ENCODE peak calls at places on chromosomes 3 and 15, in six cellular contexts. E is mesendoderm, B is neuronal stem cell, X is mesenchymal stem cell, L is H1, I is trophoblast cell. W is an unnamed sample.

GRCh38 chr15:27638950-27639349 is 460.2 kb downstream of the OCA2 start:
- DNase-seq in E (peak), B (no peak), X (no peak), L (no peak), I (no peak), W (no peak)

GRCh38 chr3:134326126-134326525 is 48.1 kb downstream of the AMOTL2 start:
- DNase-seq in E (peak), B (no peak), X (no peak), L (no peak), I (no peak), W (no peak)

GRCh38 chr3:67569324-67569723 is 85.1 kb downstream of the SUCLG2 start:
- DNase-seq in E (no peak), B (no peak), X (no peak), L (no peak), I (no peak), W (no peak)

GRCh38 chr3:186247821-186248814 is 113.9 kb downstream of the DGKG start:
- DNase-seq in E (no peak), B (no peak), X (no peak), L (no peak), I (no peak), W (peak)

GRCh38 chr15:43505723-43506122 is 11.7 kb upstream of the MAP1A start:
- DNase-seq in E (no peak), B (no peak), X (peak), L (no peak), I (no peak), W (peak)

GRCh38 chr15:52124270-52124878 is 11.8 kb upstream of the BCL2L10 start:
- DNase-seq in E (peak), B (no peak), X (peak), L (no peak), I (no peak), W (peak)

GRCh38 chr3:50165388-50166308 is 10.5 kb downstream of the SEMA3F start:
- DNase-seq in E (peak), B (no peak), X (no peak), L (no peak), I (peak), W (peak)

GRCh38 chr15:88803241-88803919 is at the start of gene ACAN:
- DNase-seq in E (peak), B (peak), X (no peak), L (peak), I (no peak), W (no peak)

GRCh38 chr3:127748754-127749327 is 73.5 kb downstream of the MGLL start:
- DNase-seq in E (no peak), B (no peak), X (no peak), L (no peak), I (no peak), W (no peak)

GRCh38 chr15:87634361-87634760 is 622.2 kb downstream of the NTRK3 start:
- DNase-seq in E (no peak), B (no peak), X (no peak), L (no peak), I (no peak), W (no peak)

GRCh38 chr15:78934063-78935023 is 10.5 kb downstream of the CTSH start:
- DNase-seq in E (no peak), B (no peak), X (no peak), L (no peak), I (no peak), W (no peak)

GRCh38 chr15:76418352-76419140 is 82.0 kb downstream of the ISL2 start:
- DNase-seq in E (no peak), B (no peak), X (no peak), L (no peak), I (peak), W (no peak)

GRCh38 chr3:23487015-23487414 is 283.9 kb downstream of the UBE2E2 start:
- DNase-seq in E (no peak), B (no peak), X (no peak), L (no peak), I (no peak), W (no peak)

GRCh38 chr3:49930241-49930690 is 655 bp upstream of the MON1A start:
- DNase-seq in E (peak), B (no peak), X (no peak), L (no peak), I (no peak), W (no peak)

GRCh38 chr3:31291818-31292217 is 240.9 kb upstream of the STT3B start:
- DNase-seq in E (no peak), B (no peak), X (no peak), L (no peak), I (no peak), W (no peak)

GRCh38 chr15:45146405-45146804 is 16.6 kb downstream of the DUOX1 start:
- DNase-seq in E (no peak), B (no peak), X (no peak), L (no peak), I (peak), W (no peak)

GRCh38 chr15:86591994-86592746 is 512.5 kb downstream of the AGBL1 start:
- DNase-seq in E (no peak), B (no peak), X (no peak), L (no peak), I (no peak), W (no peak)

GRCh38 chr3:46660003-46660402 is 33.5 kb downstream of the ALS2CL start:
- DNase-seq in E (no peak), B (no peak), X (no peak), L (peak), I (no peak), W (no peak)

GRCh38 chr3:146218880-146219866 is 31.7 kb downstream of the PLSCR4 start:
- DNase-seq in E (no peak), B (no peak), X (peak), L (no peak), I (peak), W (peak)

GRCh38 chr3:53274938-53275666 is 19.3 kb upstream of the TKT start:
- DNase-seq in E (peak), B (no peak), X (no peak), L (no peak), I (no peak), W (no peak)

GRCh38 chr15:70093070-70093469 is 4.6 kb downstream of the TLE3 start:
- DNase-seq in E (peak), B (no peak), X (peak), L (no peak), I (no peak), W (no peak)

GRCh38 chr15:77519540-77519939 is 98.9 kb downstream of the HMG20A start:
- DNase-seq in E (no peak), B (no peak), X (peak), L (no peak), I (no peak), W (peak)

GRCh38 chr15:70260580-70260979 is 162.9 kb upstream of the TLE3 start:
- DNase-seq in E (no peak), B (no peak), X (no peak), L (no peak), I (no peak), W (no peak)

GRCh38 chr15:38624248-38625214 is 59.9 kb upstream of the RASGRP1 start:
- DNase-seq in E (no peak), B (no peak), X (no peak), L (no peak), I (no peak), W (no peak)

GRCh38 chr3:15044311-15044710 is 20.8 kb downstream of the MRPS25 start:
- DNase-seq in E (no peak), B (no peak), X (no peak), L (no peak), I (no peak), W (no peak)

GRCh38 chr3:9739181-9739580 is 7.6 kb downstream of the BRPF1 start:
- DNase-seq in E (no peak), B (no peak), X (no peak), L (no peak), I (no peak), W (no peak)

GRCh38 chr15:40894689-40895308 is 549 bp downstream of the VPS18 start:
- DNase-seq in E (peak), B (peak), X (peak), L (peak), I (peak), W (peak)

GRCh38 chr3:148408667-148409066 is 289.0 kb upstream of the AGTR1 start:
- DNase-seq in E (peak), B (no peak), X (no peak), L (no peak), I (no peak), W (no peak)

GRCh38 chr3:117688583-117688982 is 979.0 kb downstream of the TUSC7 start:
- DNase-seq in E (no peak), B (no peak), X (no peak), L (no peak), I (no peak), W (no peak)

GRCh38 chr15:60576515-60576914 is 97.6 kb upstream of the ICE2 start:
- DNase-seq in E (no peak), B (no peak), X (no peak), L (no peak), I (no peak), W (no peak)

GRCh38 chr15:50355980-50356379 is 982 bp upstream of the GABPB1 start:
- DNase-seq in E (no peak), B (no peak), X (no peak), L (no peak), I (no peak), W (no peak)

GRCh38 chr3:21785765-21786453 is 34.9 kb upstream of the ZNF385D start:
- DNase-seq in E (no peak), B (no peak), X (no peak), L (no peak), I (no peak), W (no peak)
- H2BK120ac ChIP-seq in E (no peak), B (no peak), X (no peak), L (no peak), I (no peak), W (no peak)

DNA sequence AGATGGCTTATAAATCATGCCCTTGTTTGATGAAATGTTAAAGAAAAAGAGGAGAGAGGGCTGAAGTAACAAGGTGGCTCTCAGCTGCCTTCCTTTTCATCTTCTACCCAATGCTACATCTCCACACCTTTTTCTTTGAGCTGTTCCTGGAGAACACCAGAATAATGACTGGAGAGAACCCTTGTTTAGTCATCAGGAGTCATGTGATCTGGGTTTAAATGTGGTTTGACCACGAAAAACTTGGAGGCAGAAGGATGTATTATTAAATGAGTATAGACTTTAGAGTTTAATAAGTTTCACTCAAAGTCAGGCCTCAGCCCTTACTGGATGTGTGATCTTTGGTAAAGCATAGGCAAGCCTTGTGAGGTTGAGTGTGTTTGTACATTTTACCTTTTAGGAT is 230.3 kb upstream of the TBL1XR1 start:
- DNase-seq in E (no peak), B (no peak), X (peak), L (no peak), I (no peak), W (peak)
- H3K4me3 ChIP-seq in E (no peak), B (no peak), X (no peak), L (no peak), I (no peak), W (no peak)

DNA sequence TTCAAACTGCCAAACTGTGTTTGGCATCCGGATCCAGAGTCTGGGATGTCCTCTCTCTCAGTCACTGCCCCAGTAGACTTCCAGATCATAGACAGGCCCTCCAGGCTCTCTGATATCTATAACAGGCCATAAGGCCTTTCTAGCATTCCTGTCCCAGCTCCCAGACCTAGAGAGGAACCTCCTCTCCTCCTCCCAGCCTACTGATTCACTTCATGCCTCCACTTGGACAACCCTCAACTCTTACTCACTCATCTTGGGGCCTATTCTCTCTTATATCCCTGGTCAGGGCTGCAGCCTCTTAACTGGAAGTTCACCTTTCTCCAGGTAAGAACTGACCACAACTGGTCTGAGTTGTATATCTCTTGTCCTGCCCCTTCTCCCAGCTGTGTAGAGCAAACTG is 253.7 kb upstream of the TRIM42 start:
- DNase-seq in E (no peak), B (no peak), X (no peak), L (no peak), I (no peak), W (no peak)
- H2BK120ac ChIP-seq in E (no peak), B (no peak), X (no peak), L (peak), I (peak), W (peak)

GRCh38 chr3:141305436-141305835 is 62.9 kb upstream of the ZBTB38 start:
- DNase-seq in E (no peak), B (no peak), X (peak), L (no peak), I (no peak), W (peak)

GRCh38 chr3:141307351-141308059 is 60.8 kb upstream of the ZBTB38 start:
- DNase-seq in E (no peak), B (no peak), X (no peak), L (no peak), I (no peak), W (no peak)

GRCh38 chr3:141306276-141306675 is 62.0 kb upstream of the ZBTB38 start:
- DNase-seq in E (no peak), B (no peak), X (no peak), L (no peak), I (no peak), W (peak)

GRCh38 chr3:141308588-141309218 is 59.6 kb upstream of the ZBTB38 start:
- DNase-seq in E (peak), B (peak), X (peak), L (peak), I (peak), W (peak)

DNA sequence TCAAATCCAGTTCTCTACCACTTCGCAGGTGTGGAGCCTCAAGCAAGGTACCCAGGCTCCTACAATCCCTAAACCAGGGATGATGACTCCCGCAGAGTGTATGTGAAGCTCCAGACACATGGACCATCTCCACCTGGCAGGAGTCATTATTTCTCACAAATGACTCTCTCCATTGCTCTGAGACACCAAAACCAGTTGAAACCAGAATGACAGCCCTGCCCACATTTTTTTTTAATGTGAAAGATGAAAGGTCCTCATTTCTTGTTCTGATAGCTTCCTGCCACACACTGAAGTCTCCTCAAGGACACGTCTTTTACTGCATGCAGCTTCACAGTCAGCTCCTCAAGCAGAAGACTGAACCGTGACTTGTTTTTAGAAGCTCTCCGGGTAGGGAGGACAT is 61.4 kb upstream of the ZBTB38 start:
- DNase-seq in E (no peak), B (no peak), X (no peak), L (no peak), I (no peak), W (no peak)
- H3K4me3 ChIP-seq in E (no peak), B (no peak), X (no peak), L (no peak), I (no peak), W (no peak)

GRCh38 chr3:149657458-149657795 is 398 bp downstream of the WWTR1 start:
- DNase-seq in E (peak), B (no peak), X (peak), L (no peak), I (peak), W (peak)
- H2BK120ac ChIP-seq in E (no peak), B (no peak), X (peak), L (no peak), I (peak), W (peak)

DNA sequence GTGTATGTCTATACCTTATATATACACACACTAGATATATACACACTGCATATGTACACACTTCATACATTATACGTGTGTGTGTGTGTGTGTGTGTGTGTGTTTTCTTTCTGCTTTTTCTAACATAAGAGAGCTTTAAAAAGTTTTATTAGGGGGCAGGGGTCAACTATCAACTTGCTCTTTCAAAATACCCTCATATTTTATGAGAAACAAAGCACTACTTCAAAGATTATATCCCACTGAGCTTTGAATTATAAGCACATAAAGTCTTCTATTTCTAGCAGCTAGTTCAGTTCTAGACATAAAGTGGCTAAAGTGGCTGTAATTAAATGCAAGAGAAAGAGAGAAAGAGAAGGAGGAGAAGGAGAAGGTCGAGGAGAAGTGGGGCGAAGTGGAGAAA is 1361.3 kb downstream of the ZPLD1 start:
- DNase-seq in E (no peak), B (no peak), X (no peak), L (no peak), I (no peak), W (no peak)
- H3K4me3 ChIP-seq in E (no peak), B (no peak), X (no peak), L (no peak), I (no peak), W (no peak)

DNA sequence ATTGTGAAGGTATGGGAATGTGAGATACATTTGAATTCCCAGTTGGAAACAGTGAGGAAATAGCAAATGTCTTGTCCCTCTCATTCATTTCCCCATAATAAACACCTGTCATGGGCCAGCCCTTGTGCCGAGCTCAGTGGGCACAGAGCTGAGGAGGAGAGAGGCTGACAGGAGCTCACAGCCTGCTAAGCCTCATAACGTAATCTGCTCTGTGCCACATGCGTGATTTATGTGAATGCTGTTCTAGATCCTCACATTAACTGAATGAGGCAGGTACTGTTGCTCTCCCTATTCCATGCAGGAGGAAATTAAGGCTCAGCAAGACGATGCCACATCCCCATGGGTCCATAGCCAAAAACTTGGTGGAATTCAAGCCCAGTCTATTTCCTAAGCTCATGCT is 35.2 kb upstream of the RHO start:
- DNase-seq in E (no peak), B (no peak), X (no peak), L (no peak), I (no peak), W (no peak)
- H2BK120ac ChIP-seq in E (no peak), B (no peak), X (no peak), L (no peak), I (peak), W (peak)

DNA sequence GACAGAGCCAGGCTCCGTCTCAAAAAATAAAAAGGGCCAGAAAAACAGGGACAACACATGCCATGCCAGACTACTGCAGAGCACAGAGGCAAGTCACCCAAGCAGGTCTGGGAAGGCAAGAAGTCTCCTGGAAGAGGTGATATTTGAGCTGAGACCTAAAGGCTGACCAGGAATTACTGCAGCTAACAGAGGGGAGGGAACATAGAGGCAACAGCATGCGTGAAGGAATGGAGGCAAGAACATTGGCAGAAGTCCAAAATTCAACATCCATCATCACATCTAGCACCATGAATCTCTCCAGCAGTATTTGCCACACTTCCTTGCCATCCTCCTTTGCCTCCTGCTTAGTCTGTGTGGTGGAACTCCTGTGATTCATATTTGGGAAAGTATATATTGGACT is 916 bp upstream of the TSEN2 start:
- DNase-seq in E (no peak), B (no peak), X (peak), L (no peak), I (no peak), W (peak)
- H3K4me3 ChIP-seq in E (no peak), B (no peak), X (peak), L (peak), I (no peak), W (no peak)